ENCODE peak calls at places on chromosomes 5 and 9, in six cellular contexts. Q is pancreas, G is OCI-LY7, S is ovary, Z is heart left ventricle, A is uterus. M is an unnamed sample.
A peak's percentile ranks its signal among the peaks of the same experiment; 100 is the strongest.

GRCh38 chr9:22165144-22165543 is 156.0 kb upstream of the CDKN2B start:
- DNase-seq in Q (no peak), G (no peak), S (no peak), Z (no peak), A (no peak), M (no peak)

GRCh38 chr9:126617003-126617739 is 3.4 kb downstream of the LMX1B start:
- DNase-seq in Q (no peak), G (no peak), S (no peak), Z (no peak), A (no peak), M (peak; percentile 44)

GRCh38 chr9:124286292-124286931 is 28.7 kb downstream of the NEK6 start:
- DNase-seq in Q (no peak), G (peak; percentile 35), S (no peak), Z (no peak), A (no peak), M (no peak)

GRCh38 chr5:174533127-174533453 is 191.3 kb upstream of the MSX2 start:
- DNase-seq in Q (no peak), G (no peak), S (no peak), Z (no peak), A (no peak), M (no peak)

GRCh38 chr5:168046163-168046562 is 245.3 kb upstream of the WWC1 start:
- DNase-seq in Q (no peak), G (no peak), S (no peak), Z (no peak), A (no peak), M (no peak)

GRCh38 chr9:128677787-128678186 is 11.2 kb upstream of the SET start:
- DNase-seq in Q (no peak), G (no peak), S (no peak), Z (no peak), A (no peak), M (no peak)

GRCh38 chr5:27702339-27702820 is 664.0 kb upstream of the CDH9 start:
- DNase-seq in Q (no peak), G (no peak), S (no peak), Z (no peak), A (no peak), M (no peak)

GRCh38 chr5:136047858-136048257 is 19.1 kb downstream of the TGFBI start:
- DNase-seq in Q (no peak), G (no peak), S (no peak), Z (peak; percentile 61), A (peak; percentile 16), M (no peak)

GRCh38 chr5:445591-445990 is 2.6 kb downstream of the EXOC3 start:
- DNase-seq in Q (no peak), G (no peak), S (no peak), Z (no peak), A (peak; percentile 3), M (no peak)

GRCh38 chr9:134315716-134316443 is 10.4 kb upstream of the RXRA start:
- DNase-seq in Q (no peak), G (no peak), S (peak; percentile 45), Z (peak; percentile 14), A (no peak), M (no peak)

GRCh38 chr9:37611961-37612360 is 19.6 kb upstream of the TOMM5 start:
- DNase-seq in Q (no peak), G (no peak), S (no peak), Z (no peak), A (no peak), M (no peak)

GRCh38 chr9:120574473-120574872 is 5.5 kb downstream of the CDK5RAP2 start:
- DNase-seq in Q (no peak), G (no peak), S (no peak), Z (no peak), A (no peak), M (no peak)

GRCh38 chr9:105054488-105054887 is 126.5 kb upstream of the ABCA1 start:
- DNase-seq in Q (peak; percentile 47), G (no peak), S (no peak), Z (no peak), A (no peak), M (no peak)

GRCh38 chr5:171907731-171908343 is 98.6 kb downstream of the FBXW11 start:
- DNase-seq in Q (no peak), G (peak; percentile 68), S (no peak), Z (peak; percentile 30), A (peak; percentile 51), M (peak; percentile 13)

GRCh38 chr9:95296761-95297160 is 20.7 kb downstream of the FANCC start:
- DNase-seq in Q (no peak), G (no peak), S (no peak), Z (no peak), A (no peak), M (no peak)

GRCh38 chr9:137217276-137218211 is 4.5 kb downstream of the RNF208 start:
- DNase-seq in Q (peak; percentile 90), G (no peak), S (peak; percentile 72), Z (peak; percentile 73), A (no peak), M (peak; percentile 97)

GRCh38 chr9:72755836-72756235 is 197.0 kb downstream of the ALDH1A1 start:
- DNase-seq in Q (no peak), G (no peak), S (no peak), Z (no peak), A (no peak), M (no peak)

GRCh38 chr5:111781200-111781599 is 24.2 kb upstream of the NREP start:
- DNase-seq in Q (no peak), G (no peak), S (no peak), Z (peak; percentile 33), A (peak; percentile 17), M (no peak)

GRCh38 chr5:15004506-15004905 is 132.9 kb upstream of the ANKH start:
- DNase-seq in Q (no peak), G (no peak), S (no peak), Z (no peak), A (no peak), M (no peak)

GRCh38 chr5:37665272-37665671 is 174.6 kb downstream of the GDNF start:
- DNase-seq in Q (no peak), G (no peak), S (no peak), Z (no peak), A (no peak), M (no peak)

GRCh38 chr5:3394046-3394597 is 201.5 kb upstream of the IRX1 start:
- DNase-seq in Q (no peak), G (no peak), S (no peak), Z (no peak), A (no peak), M (no peak)

GRCh38 chr9:37372839-37373238 is 49.7 kb upstream of the GRHPR start:
- DNase-seq in Q (no peak), G (no peak), S (no peak), Z (no peak), A (no peak), M (no peak)

GRCh38 chr9:137049544-137050449 is 3.8 kb upstream of the NPDC1 start:
- DNase-seq in Q (peak; percentile 63), G (peak; percentile 62), S (peak; percentile 71), Z (no peak), A (no peak), M (peak; percentile 94)

GRCh38 chr9:113963017-113963620 is 87.0 kb downstream of the ZNF618 start:
- DNase-seq in Q (peak; percentile 42), G (peak; percentile 47), S (no peak), Z (no peak), A (no peak), M (peak; percentile 76)

GRCh38 chr9:114611516-114612271 is 603 bp downstream of the TMEM268 start:
- DNase-seq in Q (peak; percentile 49), G (peak; percentile 62), S (peak; percentile 89), Z (peak; percentile 77), A (peak; percentile 76), M (peak; percentile 88)

GRCh38 chr9:136303825-136304416 is at the start of gene CCDC187:
- DNase-seq in Q (no peak), G (no peak), S (no peak), Z (no peak), A (no peak), M (no peak)

GRCh38 chr9:33065157-33066076 is 11.1 kb downstream of the SMU1 start:
- DNase-seq in Q (no peak), G (peak; percentile 35), S (no peak), Z (no peak), A (no peak), M (no peak)

GRCh38 chr5:149845601-149846000 is 99.0 kb downstream of the PDE6A start:
- DNase-seq in Q (no peak), G (no peak), S (no peak), Z (no peak), A (no peak), M (no peak)

GRCh38 chr5:149847611-149848010 is 97.0 kb downstream of the PDE6A start:
- DNase-seq in Q (no peak), G (no peak), S (no peak), Z (no peak), A (no peak), M (no peak)

GRCh38 chr5:149841844-149842793 is 102.5 kb downstream of the PDE6A start:
- DNase-seq in Q (no peak), G (no peak), S (no peak), Z (no peak), A (no peak), M (no peak)

GRCh38 chr5:149849280-149849985 is 95.2 kb downstream of the PDE6A start:
- DNase-seq in Q (no peak), G (no peak), S (no peak), Z (no peak), A (no peak), M (no peak)

DNA sequence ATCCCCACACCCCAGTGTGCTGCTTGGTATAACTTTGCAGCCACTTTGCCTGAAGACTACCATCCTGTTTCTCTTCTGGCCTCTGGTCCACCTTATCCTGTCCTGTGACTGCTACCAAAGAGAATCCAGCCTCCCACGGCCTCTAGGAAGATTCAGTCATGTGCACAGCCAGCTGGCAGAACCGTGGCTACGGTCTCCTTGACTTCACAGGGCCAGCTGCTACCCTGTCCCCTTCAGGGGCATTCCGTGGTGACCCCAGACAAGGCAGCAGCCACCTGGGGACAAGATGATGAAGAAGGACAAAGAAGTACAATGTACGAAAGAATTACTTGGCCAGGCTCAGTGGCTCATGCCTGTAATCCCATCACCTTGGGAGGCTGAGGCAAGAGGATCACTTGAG is 98.6 kb downstream of the PDE6A start:
- DNase-seq in Q (no peak), G (no peak), S (no peak), Z (no peak), A (no peak), M (no peak)
- H3K36me3 ChIP-seq in Q (peaks cover 8% of the 10 kb centered on the region), G (peaks cover 65% of the 10 kb centered on the region), S (no peaks in the 10 kb centered on the region), Z (peaks cover 14% of the 10 kb centered on the region), A (no peaks in the 10 kb centered on the region), M (peaks cover 6% of the 10 kb centered on the region)

DNA sequence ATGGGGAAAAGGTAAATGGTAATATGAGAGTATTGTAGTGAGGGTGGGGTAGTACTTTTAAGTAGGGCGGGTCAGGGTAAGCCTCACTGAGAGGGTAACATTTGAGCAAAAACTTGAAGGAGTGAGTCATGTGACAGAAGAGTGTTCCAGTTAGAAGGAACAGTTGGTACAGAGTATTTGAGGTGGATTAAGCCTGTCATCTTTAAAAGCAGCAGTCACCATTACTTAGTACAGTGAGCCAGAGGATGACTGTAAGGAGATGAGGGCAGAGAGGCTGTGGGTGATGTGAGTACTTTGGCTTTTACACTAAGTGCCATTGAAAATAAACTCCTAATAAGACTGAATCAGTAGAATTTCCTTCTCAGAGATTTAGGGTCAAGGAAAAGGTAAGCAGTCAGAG is 54.8 kb downstream of the UBAP1 start:
- DNase-seq in Q (no peak), G (no peak), S (no peak), Z (no peak), A (no peak), M (no peak)
- H3K36me3 ChIP-seq in Q (peaks cover 21% of the 10 kb centered on the region), G (peaks cover 40% of the 10 kb centered on the region), S (no peaks in the 10 kb centered on the region), Z (peaks cover 6% of the 10 kb centered on the region), A (no peaks in the 10 kb centered on the region), M (no peaks in the 10 kb centered on the region)

GRCh38 chr9:130128251-130128650 is 44.0 kb upstream of the NCS1 start:
- DNase-seq in Q (no peak), G (peak; percentile 21), S (no peak), Z (no peak), A (no peak), M (no peak)
- H3K36me3 ChIP-seq in Q (peaks cover 31% of the 10 kb centered on the region), G (peaks cover 36% of the 10 kb centered on the region), S (no peaks in the 10 kb centered on the region), Z (peaks cover 4% of the 10 kb centered on the region), A (no peaks in the 10 kb centered on the region), M (peaks cover 7% of the 10 kb centered on the region)

GRCh38 chr5:142922223-142922952 is 152.2 kb downstream of the ARHGAP26 start:
- DNase-seq in Q (no peak), G (peak; percentile 64), S (no peak), Z (no peak), A (no peak), M (peak; percentile 32)
- H3K36me3 ChIP-seq in Q (no peaks in the 10 kb centered on the region), G (no peaks in the 10 kb centered on the region), S (no peaks in the 10 kb centered on the region), Z (no peaks in the 10 kb centered on the region), A (no peaks in the 10 kb centered on the region), M (no peaks in the 10 kb centered on the region)